ENCODE peak calls at places on chromosome 4, in five cellular contexts. D, R, X, K and W are unnamed samples.

GRCh38 chr4:6641164-6641970 is 882 bp downstream of the MRFAP1 start:
- DNase-seq in D (peak; percentile 18), R (peak; percentile 59), K (no peak), X (no peak), W (peak; percentile 42)

GRCh38 chr4:14566518-14566917 is 435.8 kb upstream of the CPEB2 start:
- DNase-seq in R (no peak), D (no peak), X (no peak), K (no peak), W (peak; percentile 0)

GRCh38 chr4:143405197-143405730 is 68.6 kb downstream of the GAB1 start:
- DNase-seq in R (no peak), D (no peak), K (no peak), X (no peak), W (no peak)

GRCh38 chr4:42610941-42611340 is 46.0 kb downstream of the ATP8A1 start:
- DNase-seq in R (no peak), D (no peak), K (no peak), X (no peak), W (no peak)

GRCh38 chr4:126850286-126850685 is 782.5 kb upstream of the INTU start:
- DNase-seq in R (peak; percentile 75), K (no peak), X (no peak), D (peak; percentile 38), W (peak; percentile 99)

GRCh38 chr4:150371869-150372268 is 210.1 kb upstream of the MAB21L2 start:
- DNase-seq in D (no peak), X (no peak), K (no peak), R (no peak), W (no peak)

GRCh38 chr4:37516057-37516775 is 170.0 kb downstream of the RELL1 start:
- DNase-seq in K (no peak), X (no peak), R (no peak), D (no peak), W (no peak)

GRCh38 chr4:145418739-145419138 is 62.9 kb upstream of the SMAD1 start:
- DNase-seq in K (no peak), R (no peak), X (no peak), D (no peak), W (no peak)

GRCh38 chr4:54657194-54657555 is 582 bp upstream of the KIT start:
- DNase-seq in K (no peak), R (no peak), X (no peak), D (no peak), W (no peak)

GRCh38 chr4:38060829-38061431 is 100.7 kb downstream of the PTTG2 start:
- DNase-seq in R (no peak), K (no peak), D (no peak), X (no peak), W (peak; percentile 62)

GRCh38 chr4:41120297-41121217 is 93.8 kb downstream of the APBB2 start:
- DNase-seq in X (no peak), R (peak; percentile 11), D (no peak), K (no peak), W (peak; percentile 59)

GRCh38 chr4:149293233-149293632 is 522.4 kb downstream of the IQCM start:
- DNase-seq in R (no peak), X (no peak), D (no peak), K (no peak), W (no peak)

GRCh38 chr4:78647272-78647671 is 95.7 kb downstream of the ANXA3 start:
- DNase-seq in R (no peak), K (no peak), D (no peak), X (no peak), W (no peak)
- TF ChIP-seq MAFK in R (no peak), K (no peak), D (no peak), X (no peak), W (no peak)

GRCh38 chr4:115090483-115091075 is 22.8 kb downstream of the NDST4 start:
- DNase-seq in R (no peak), K (no peak), D (no peak), X (peak; percentile 24), W (peak; percentile 0)
- TF ChIP-seq MAFK in R (no peak), K (no peak), D (no peak), X (no peak), W (no peak)

GRCh38 chr4:181219783-181220416 is 1023.3 kb upstream of the TENM3 start:
- DNase-seq in D (no peak), X (no peak), R (no peak), K (no peak), W (no peak)
- TF ChIP-seq MAFK in D (no peak), X (no peak), R (no peak), K (no peak), W (no peak)

GRCh38 chr4:85966308-85966882 is 393.5 kb downstream of the MAPK10 start:
- DNase-seq in R (no peak), K (no peak), D (no peak), X (no peak), W (no peak)

GRCh38 chr4:85965529-85965928 is 394.3 kb downstream of the MAPK10 start:
- DNase-seq in X (no peak), R (no peak), D (no peak), K (no peak), W (no peak)

GRCh38 chr4:85970535-85970934 is 389.3 kb downstream of the MAPK10 start:
- DNase-seq in R (no peak), X (no peak), D (no peak), K (no peak), W (no peak)

GRCh38 chr4:85968945-85969830 is 390.7 kb downstream of the MAPK10 start:
- DNase-seq in K (no peak), X (peak; percentile 33), R (no peak), D (peak; percentile 18), W (peak; percentile 72)

GRCh38 chr4:85967872-85968271 is 392.0 kb downstream of the MAPK10 start:
- DNase-seq in R (no peak), X (no peak), K (no peak), D (no peak), W (peak; percentile 37)
- TF ChIP-seq MAFK in R (no peak), X (no peak), K (no peak), D (no peak), W (no peak)

DNA sequence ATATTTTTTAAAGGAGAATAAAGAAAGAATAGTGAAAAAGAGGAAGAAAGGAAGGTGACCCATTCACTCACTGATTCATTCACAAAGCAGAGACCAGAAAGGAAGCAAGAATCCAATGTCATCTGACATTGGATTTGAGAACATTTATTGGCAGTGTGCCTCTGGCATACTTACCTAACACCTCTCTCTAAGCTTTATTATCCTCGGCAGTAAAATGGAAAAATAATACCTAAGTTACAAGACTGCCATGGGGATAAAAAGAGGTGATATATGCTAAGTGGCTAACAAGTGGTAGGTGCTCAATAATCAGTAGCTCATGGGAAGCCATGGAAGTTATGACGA is 41.6 kb upstream of the PPARGC1A start:
- DNase-seq in K (no peak), D (no peak), R (no peak), X (no peak), W (no peak)
- TF ChIP-seq MAFK in K (no peak), D (no peak), R (no peak), X (no peak), W (no peak)

GRCh38 chr4:17132226-17132625 is 233.8 kb upstream of the LDB2 start:
- DNase-seq in X (no peak), D (no peak), R (no peak), K (no peak), W (no peak)
- TF ChIP-seq MAFK in X (no peak), D (no peak), R (no peak), K (no peak), W (no peak)

GRCh38 chr4:99300934-99301333 is 10.1 kb upstream of the ADH1A start:
- DNase-seq in X (peak; percentile 58), D (no peak), R (peak; percentile 14), K (no peak), W (peak; percentile 97)
- TF ChIP-seq MAFK in X (no peak), D (no peak), R (no peak), K (no peak), W (no peak)

DNA sequence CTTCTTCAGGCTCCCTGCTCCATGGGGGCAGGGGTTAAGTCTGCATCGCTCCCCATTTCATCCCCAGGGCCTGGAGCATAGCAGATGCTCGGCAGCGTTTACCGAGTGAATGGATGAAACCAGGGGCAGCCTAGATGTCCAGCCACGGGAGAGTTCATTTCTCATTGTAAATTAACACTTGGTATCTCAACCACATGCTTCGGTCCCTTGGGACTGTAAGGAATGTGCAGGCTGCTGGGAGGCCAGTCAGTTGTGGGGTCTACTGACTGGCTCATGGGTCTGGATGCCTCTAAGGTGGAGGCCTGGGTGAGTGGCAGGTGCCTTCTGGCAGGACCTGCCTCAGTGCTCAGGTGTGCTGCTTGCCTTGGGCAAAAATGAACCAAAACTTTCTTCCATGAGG is 144.0 kb upstream of the STX18 start:
- DNase-seq in R (no peak), X (no peak), K (no peak), D (no peak), W (no peak)
- TF ChIP-seq MAFK in R (no peak), X (no peak), K (no peak), D (no peak), W (no peak)